ENCODE peak calls at places on chromosomes 16 and 17, in ten cellular contexts. V is cardiac fibroblast, G is SK-N-SH, Y is AG09309, Z is neural progenitor cell, C is astrocyte of the spinal cord, S is GM12864, J is IMR-90, R is ovary, P is ascending aorta. W is an unnamed sample.

GRCh38 chr17:45127583-45128300 is 4.6 kb downstream of the PLCD3 start:
- DNase-seq in V (no peak), G (no peak), Y (no peak), Z (peak; percentile 51), C (peak; percentile 46), S (no peak), J (peak; percentile 42), R (peak; percentile 67), P (peak; percentile 88), W (peak; percentile 55)

GRCh38 chr17:82846061-82846691 is 6.4 kb upstream of the ZNF750 start:
- DNase-seq in V (no peak), G (no peak), Y (no peak), Z (no peak), C (no peak), S (no peak), J (no peak), R (no peak), P (no peak), W (no peak)

GRCh38 chr16:1290860-1291575 is 18.4 kb upstream of the UBE2I start:
- DNase-seq in V (no peak), G (no peak), Y (no peak), Z (no peak), C (no peak), S (no peak), J (no peak), R (no peak), P (no peak), W (no peak)

GRCh38 chr16:89219365-89219764 is 1.9 kb downstream of the ZNF778 start:
- DNase-seq in V (no peak), G (no peak), Y (no peak), Z (no peak), C (no peak), S (no peak), J (no peak), R (no peak), P (no peak), W (no peak)

GRCh38 chr17:22374741-22375140 is 682.4 kb downstream of the KCNJ18 start:
- DNase-seq in V (no peak), G (no peak), Y (no peak), Z (no peak), C (no peak), S (no peak), J (no peak), R (no peak), P (no peak), W (no peak)

GRCh38 chr17:9313346-9313745 is 262.3 kb downstream of the STX8 start:
- DNase-seq in V (no peak), G (no peak), Y (no peak), Z (no peak), C (no peak), S (no peak), J (no peak), R (no peak), P (no peak), W (no peak)

GRCh38 chr16:89615596-89616090 is 2.2 kb downstream of the DPEP1 start:
- DNase-seq in V (no peak), G (peak; percentile 87), Y (no peak), Z (peak; percentile 67), C (no peak), S (no peak), J (no peak), R (no peak), P (no peak), W (no peak)

GRCh38 chr17:7982171-7982570 is 20.2 kb upstream of the GUCY2D start:
- DNase-seq in V (peak; percentile 83), G (no peak), Y (no peak), Z (no peak), C (peak; percentile 52), S (no peak), J (peak; percentile 78), R (no peak), P (peak; percentile 31), W (peak; percentile 84)

GRCh38 chr17:49439673-49440571 is 25.2 kb upstream of the PHB1 start:
- DNase-seq in V (peak; percentile 9), G (no peak), Y (no peak), Z (peak; percentile 22), C (peak; percentile 28), S (no peak), J (peak; percentile 37), R (no peak), P (no peak), W (no peak)

GRCh38 chr17:49440581-49440980 is 25.9 kb upstream of the PHB1 start:
- DNase-seq in V (no peak), G (no peak), Y (no peak), Z (no peak), C (no peak), S (no peak), J (no peak), R (no peak), P (no peak), W (no peak)

GRCh38 chr17:49438439-49438861 is 23.8 kb upstream of the PHB1 start:
- DNase-seq in V (no peak), G (no peak), Y (no peak), Z (peak; percentile 90), C (no peak), S (no peak), J (no peak), R (no peak), P (no peak), W (no peak)

GRCh38 chr17:49438885-49439284 is 24.2 kb upstream of the PHB1 start:
- DNase-seq in V (no peak), G (peak; percentile 62), Y (no peak), Z (peak; percentile 67), C (no peak), S (no peak), J (no peak), R (no peak), P (no peak), W (no peak)

DNA sequence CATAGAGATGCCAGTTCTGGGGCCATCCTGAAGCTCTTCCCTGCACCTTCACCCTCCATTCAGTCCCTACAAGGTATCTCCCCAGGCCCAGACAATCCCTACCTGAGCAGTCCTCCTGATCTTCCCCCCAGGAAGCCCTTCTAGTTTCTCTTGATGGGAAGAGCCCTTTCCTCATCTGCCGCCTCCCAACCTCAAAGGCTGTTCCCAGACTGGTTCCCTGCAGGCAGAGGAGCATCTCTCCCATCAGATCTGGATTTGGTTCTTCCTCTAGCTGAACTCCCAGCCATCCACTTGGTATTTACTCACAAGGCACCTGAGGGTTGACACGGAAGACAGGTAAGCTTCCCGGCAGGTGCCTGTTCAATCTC is 24.6 kb upstream of the PHB1 start:
- DNase-seq in V (no peak), G (no peak), Y (no peak), Z (no peak), C (no peak), S (no peak), J (no peak), R (no peak), P (no peak), W (no peak)
- TF ChIP-seq CTCF in V (no peak), G (no peak), Y (no peak), Z (no peak), C (no peak), S (no peak), J (no peak), R (no peak), P (no peak), W (no peak)

DNA sequence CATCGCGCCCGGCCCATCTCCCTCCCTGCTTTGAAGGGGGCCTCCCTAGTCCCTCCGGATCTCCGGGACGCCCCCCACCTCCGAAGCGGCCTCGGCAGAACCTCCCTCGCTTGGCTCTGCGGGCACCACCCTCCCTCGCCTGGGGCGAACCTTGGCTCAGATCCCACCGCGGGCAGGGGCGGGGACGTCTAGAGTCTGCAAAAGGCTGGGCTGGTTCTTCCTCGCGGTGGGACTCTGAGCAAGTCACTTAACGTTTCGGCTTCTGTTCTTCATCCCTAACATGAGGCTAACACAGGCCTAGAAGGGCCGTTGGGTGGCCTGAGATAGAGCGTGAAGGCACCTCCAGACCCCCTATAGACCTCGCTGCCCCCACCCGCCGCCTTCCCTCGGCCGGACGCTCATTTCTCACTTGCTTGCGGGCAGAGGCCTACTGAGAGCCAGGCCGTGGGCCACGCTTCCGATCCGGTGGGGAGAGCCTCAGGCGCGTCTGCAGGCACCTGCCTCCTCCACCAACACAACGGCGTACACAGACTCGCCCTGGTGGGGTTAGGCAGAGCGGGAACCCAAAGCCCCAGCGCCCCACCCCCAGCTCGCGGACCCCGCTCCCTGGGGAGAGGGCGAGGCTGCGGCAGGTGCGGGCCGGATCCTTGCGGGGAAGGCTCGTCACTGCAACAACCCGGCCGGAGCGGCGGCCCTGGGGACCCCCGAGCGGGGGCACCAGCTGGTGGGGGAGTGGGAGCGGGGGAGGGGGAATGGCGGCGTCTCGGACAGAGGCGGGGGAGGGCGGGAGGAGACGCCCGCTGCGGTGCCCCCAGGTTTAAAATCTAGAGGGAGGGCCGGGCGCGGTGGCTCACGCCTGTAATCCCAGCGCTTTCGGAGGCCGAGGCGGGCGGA is 5.4 kb downstream of the MYO1C start:
- DNase-seq in V (peak; percentile 66), G (no peak), Y (no peak), Z (peak; percentile 73), C (peak; percentile 67), S (peak; percentile 43), J (no peak), R (peak; percentile 73), P (peak; percentile 95), W (peak; percentile 67)
- H3K4me3 ChIP-seq in V (no peak overlapping the region), G (no peak overlapping the region), Y (peak overlapping the region; percentile 0), Z (peak overlapping the region; percentile 52), C (no peak overlapping the region), S (peak overlapping the region; percentile 63), J (no peak overlapping the region), R (peak overlapping the region; percentile 50), P (peak overlapping the region; percentile 95), W (peak overlapping the region; percentile 42)

GRCh38 chr16:31452631-31453106 is 6.6 kb upstream of the ARMC5 start:
- DNase-seq in V (peak; percentile 95), G (no peak), Y (peak; percentile 82), Z (no peak), C (peak; percentile 87), S (no peak), J (peak; percentile 94), R (peak; percentile 36), P (peak; percentile 70), W (peak; percentile 92)

GRCh38 chr16:31453255-31454204 is 5.8 kb upstream of the ARMC5 start:
- DNase-seq in V (peak; percentile 78), G (no peak), Y (no peak), Z (peak; percentile 48), C (peak; percentile 26), S (no peak), J (peak; percentile 36), R (peak; percentile 76), P (peak; percentile 75), W (peak; percentile 74)

GRCh38 chr16:31456988-31457360 is 2.3 kb upstream of the ARMC5 start:
- DNase-seq in V (no peak), G (no peak), Y (no peak), Z (no peak), C (no peak), S (no peak), J (no peak), R (no peak), P (peak; percentile 58), W (no peak)

GRCh38 chr16:31458073-31458834 is 1.0 kb upstream of the ARMC5 start:
- DNase-seq in V (peak; percentile 58), G (peak; percentile 58), Y (no peak), Z (peak; percentile 69), C (peak; percentile 51), S (no peak), J (peak; percentile 45), R (peak; percentile 45), P (no peak), W (peak; percentile 35)

DNA sequence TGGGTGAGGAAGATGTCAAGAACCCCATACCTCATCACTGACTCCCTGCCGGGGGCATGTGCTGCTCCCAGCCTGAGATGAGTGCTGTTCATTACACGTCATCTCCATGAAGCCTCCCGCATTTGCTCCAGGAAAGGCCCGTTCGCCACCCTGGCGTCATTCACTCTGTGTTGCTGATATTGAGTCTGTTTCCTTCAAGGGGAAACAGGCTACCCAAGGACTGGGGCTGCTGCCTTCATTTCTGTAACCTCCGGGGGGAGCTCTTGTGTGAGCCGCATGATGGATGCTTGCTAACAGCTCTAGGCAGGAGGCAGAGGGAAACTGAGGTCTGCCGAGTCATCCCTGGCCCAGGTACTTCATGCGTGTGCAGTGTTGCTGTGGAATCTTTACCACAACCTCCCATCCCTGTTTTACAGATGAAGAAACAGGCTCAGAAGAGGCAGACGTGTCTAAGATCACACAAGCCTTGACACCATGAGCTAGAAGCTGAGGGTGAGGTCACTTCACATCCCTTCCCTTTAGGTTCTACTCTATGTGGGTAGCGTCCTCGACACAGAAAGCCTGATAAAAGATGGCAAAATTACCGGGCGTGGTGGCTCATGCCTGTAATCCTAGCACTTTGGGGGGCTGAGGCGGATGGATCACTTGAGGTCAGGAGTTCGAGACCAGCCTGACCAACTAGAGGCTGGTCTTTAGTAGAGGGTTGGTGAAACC is 3.5 kb upstream of the ARMC5 start:
- DNase-seq in V (no peak), G (peak; percentile 12), Y (no peak), Z (peak; percentile 51), C (no peak), S (no peak), J (no peak), R (no peak), P (no peak), W (no peak)
- TF ChIP-seq CTCF in V (peak; percentile 15), G (peak; percentile 40), Y (no peak), Z (peak; percentile 57), C (peak; percentile 31), S (peak; percentile 71), J (no peak), R (no peak), P (peak; percentile 27), W (peak; percentile 37)

GRCh38 chr17:48644159-48644558 is 18.0 kb upstream of the HOXB9 start:
- DNase-seq in V (no peak), G (peak; percentile 9), Y (no peak), Z (no peak), C (no peak), S (no peak), J (no peak), R (no peak), P (no peak), W (no peak)
- H3K4me3 ChIP-seq in V (no peak overlapping the region), G (no peak overlapping the region), Y (no peak overlapping the region), Z (no peak overlapping the region), C (peak overlapping the region; percentile 48), S (no peak overlapping the region), J (no peak overlapping the region), R (no peak overlapping the region), P (no peak overlapping the region), W (no peak overlapping the region)

W was measured in bronchial epithelial cell.